ENCODE peak calls at places on chromosomes 11 and 22, in seven cellular contexts. Z is stomach, H is uterus, P is right lobe of liver, G is tibial artery, R is cardiac muscle cell, C is MM.1S. A is an unnamed sample. For H3K9me3, the result is how much of the 10 kb centered on the place peaks cover.

GRCh38 chr11:66228521-66228920 is 39.9 kb upstream of the RAB1B start:
- DNase-seq in R (no peak), P (no peak), G (no peak), H (no peak), C (no peak), Z (no peak), A (no peak)

GRCh38 chr22:43404673-43405385 is 7.0 kb upstream of the MPPED1 start:
- DNase-seq in C (no peak), G (no peak), P (peak), H (no peak), Z (peak), R (no peak), A (no peak)

GRCh38 chr11:114175706-114176105 is 116.2 kb downstream of the ZBTB16 start:
- DNase-seq in Z (no peak), P (no peak), G (peak), C (no peak), R (no peak), H (peak), A (no peak)

GRCh38 chr11:62614275-62614674 is 1.2 kb downstream of the ROM1 start:
- DNase-seq in P (no peak), H (no peak), C (no peak), G (no peak), R (no peak), Z (peak), A (no peak)

GRCh38 chr11:58573451-58574104 is 2.1 kb downstream of the LPXN start:
- DNase-seq in R (peak), C (peak), Z (no peak), H (peak), G (peak), P (no peak), A (peak)

GRCh38 chr11:64400667-64401066 is 41.7 kb downstream of the RPS6KA4 start:
- DNase-seq in C (no peak), Z (peak), H (no peak), P (no peak), R (no peak), G (no peak), A (no peak)

GRCh38 chr11:116786360-116786759 is 1.5 kb downstream of the ZPR1 start:
- DNase-seq in H (no peak), G (no peak), Z (no peak), P (no peak), R (no peak), C (no peak), A (no peak)

GRCh38 chr22:37358917-37359316 is 68.4 kb downstream of the ELFN2 start:
- DNase-seq in P (no peak), C (no peak), G (no peak), Z (no peak), R (no peak), H (no peak), A (no peak)

GRCh38 chr11:12118940-12119339 is 8.6 kb downstream of the MICAL2 start:
- DNase-seq in C (no peak), R (no peak), P (no peak), Z (no peak), G (no peak), H (no peak), A (no peak)

GRCh38 chr22:18088825-18089568 is 11.2 kb downstream of the PEX26 start:
- DNase-seq in G (no peak), H (no peak), P (no peak), R (no peak), Z (no peak), C (peak), A (peak)

GRCh38 chr22:37294747-37295146 is 12.4 kb downstream of the CYTH4 start:
- DNase-seq in G (no peak), H (no peak), Z (no peak), R (no peak), C (no peak), P (peak), A (no peak)

GRCh38 chr11:111528557-111528956 is 12.0 kb upstream of the LAYN start:
- DNase-seq in G (no peak), H (no peak), C (no peak), R (no peak), Z (no peak), P (no peak), A (no peak)

GRCh38 chr11:48150213-48150612 is 66.4 kb upstream of the OR4B1 start:
- DNase-seq in P (no peak), G (no peak), Z (no peak), C (no peak), R (peak), H (no peak), A (no peak)

GRCh38 chr11:16097543-16097942 is 258.8 kb downstream of the SOX6 start:
- DNase-seq in P (no peak), C (no peak), R (no peak), G (no peak), H (no peak), Z (no peak), A (no peak)

GRCh38 chr11:3838504-3838903 is 2.3 kb downstream of the RHOG start:
- DNase-seq in G (no peak), Z (no peak), P (no peak), R (no peak), C (no peak), H (no peak), A (no peak)

GRCh38 chr11:68891356-68891948 is 12.2 kb downstream of the MRPL21 start:
- DNase-seq in Z (no peak), H (no peak), G (no peak), P (no peak), C (no peak), R (no peak), A (no peak)

GRCh38 chr11:62370743-62371440 is 33.6 kb downstream of the ASRGL1 start:
- DNase-seq in C (no peak), P (no peak), G (no peak), R (peak), Z (peak), H (no peak), A (peak)

GRCh38 chr11:76803023-76803422 is 19.9 kb downstream of the TSKU start:
- DNase-seq in R (peak), Z (no peak), C (no peak), H (no peak), G (peak), P (no peak), A (no peak)

GRCh38 chr11:36253238-36253637 is 36.0 kb downstream of the COMMD9 start:
- DNase-seq in H (no peak), G (no peak), R (no peak), P (no peak), Z (no peak), C (no peak), A (no peak)

GRCh38 chr11:35145249-35145648 is 6.3 kb downstream of the CD44 start:
- DNase-seq in C (peak), G (no peak), R (no peak), H (no peak), Z (peak), P (peak), A (peak)

GRCh38 chr11:71120346-71120963 is 131.9 kb downstream of the SHANK2 start:
- DNase-seq in R (peak), G (no peak), H (no peak), C (no peak), P (no peak), Z (peak), A (peak)

GRCh38 chr11:6468712-6469495 is 4.8 kb downstream of the TRIM3 start:
- DNase-seq in C (no peak), H (peak), P (peak), R (peak), Z (peak), G (peak), A (peak)

GRCh38 chr11:72378704-72379383 is 55.5 kb downstream of the CLPB start:
- DNase-seq in H (no peak), Z (peak), R (peak), C (no peak), P (peak), G (peak), A (peak)

GRCh38 chr11:130817608-130817944 is 98.7 kb downstream of the SNX19 start:
- DNase-seq in H (no peak), G (no peak), C (peak), Z (no peak), P (no peak), R (peak), A (no peak)

GRCh38 chr22:19817561-19818263 is 37.0 kb downstream of the GNB1L start:
- DNase-seq in P (no peak), R (no peak), H (no peak), G (peak), Z (peak), C (no peak), A (peak)

GRCh38 chr11:96049426-96049825 is 125.5 kb upstream of the MTMR2 start:
- DNase-seq in H (no peak), Z (no peak), R (peak), C (no peak), G (no peak), P (no peak), A (no peak)

GRCh38 chr11:102272047-102272824 is 45.0 kb upstream of the BIRC3 start:
- DNase-seq in P (no peak), G (no peak), H (no peak), R (no peak), Z (no peak), C (no peak), A (no peak)

GRCh38 chr22:25212337-25212736 is 7.1 kb upstream of the CRYBB2 start:
- DNase-seq in Z (no peak), C (no peak), R (no peak), P (no peak), G (no peak), H (no peak), A (no peak)

DNA sequence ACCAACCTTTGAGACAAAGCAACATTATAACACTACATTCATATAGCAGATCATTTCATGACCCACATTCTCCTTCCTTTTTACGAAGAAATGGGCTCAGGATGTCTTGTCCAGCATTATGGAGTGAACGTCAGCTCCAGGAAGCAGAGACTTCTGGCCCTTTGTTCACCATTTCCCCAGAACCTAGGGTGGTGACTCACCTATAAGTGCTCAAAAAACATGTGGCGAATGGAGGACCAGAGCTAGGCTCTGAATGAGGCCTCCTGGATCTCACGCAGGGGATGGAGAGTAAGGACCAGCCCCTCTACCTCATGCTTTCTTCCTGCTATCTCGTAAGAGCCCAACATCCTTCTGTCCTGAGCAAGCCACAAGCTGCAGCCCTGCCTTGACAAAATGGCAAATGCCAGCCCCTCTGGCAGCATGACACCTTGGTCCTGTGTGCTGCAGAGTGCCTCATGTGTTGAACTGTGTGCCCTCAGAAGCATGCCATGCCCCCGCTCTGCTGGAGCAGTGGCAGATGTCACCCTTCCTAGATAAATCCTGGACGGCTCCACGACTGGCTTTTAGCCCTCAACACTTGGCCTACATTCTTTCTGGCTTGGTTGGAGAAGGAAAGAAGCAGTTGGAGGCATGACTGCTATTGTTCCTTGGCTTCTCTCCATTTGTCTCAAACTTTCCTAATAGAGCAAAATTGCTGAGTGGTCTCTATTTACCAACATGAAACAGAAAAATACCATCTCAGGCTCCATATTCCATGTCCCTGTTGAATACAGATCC is 6.5 kb upstream of the ST3GAL4 start:
- DNase-seq in G (no peak), C (no peak), Z (no peak), P (peak), H (no peak), R (peak), A (no peak)
- H3K27ac ChIP-seq in G (peak), C (no peak), Z (peak), P (peak), H (peak), R (peak), A (peak)

GRCh38 chr11:55342901-55343300 is at the start of gene OR4A16:
- DNase-seq in Z (no peak), R (no peak), C (no peak), G (no peak), P (no peak), H (no peak), A (no peak)
- H3K9me3 ChIP-seq in Z (under half), R (under half), C (under half), G (under half), P (under half), H (under half), A (under half)

DNA sequence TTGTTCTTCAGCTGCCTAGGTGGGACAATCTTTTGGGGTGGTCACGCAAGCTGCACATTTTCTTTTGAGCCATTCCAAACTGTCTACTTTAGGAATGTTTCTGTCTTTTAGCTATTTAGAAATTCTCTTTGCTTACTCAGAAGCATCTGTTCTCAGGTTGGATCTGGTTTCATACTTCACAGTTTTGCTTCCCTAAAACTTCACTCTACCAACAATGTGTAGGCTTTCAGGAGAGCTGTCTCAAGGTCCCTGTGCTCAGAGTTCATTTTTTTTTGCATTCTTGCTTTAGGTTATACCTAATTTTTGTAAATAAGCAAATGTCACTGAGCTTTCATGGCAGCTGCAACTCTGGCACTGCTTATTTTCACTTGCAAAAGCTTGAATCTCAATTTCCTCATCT is 36.7 kb downstream of the CCDC90B start:
- DNase-seq in R (no peak), P (no peak), C (no peak), H (no peak), G (no peak), Z (no peak), A (no peak)
- H3K27ac ChIP-seq in R (no peak), P (no peak), C (no peak), H (no peak), G (no peak), Z (no peak), A (no peak)

GRCh38 chr22:48719978-48720661 is 1107.6 kb downstream of the BRD1 start:
- DNase-seq in H (no peak), P (peak), C (no peak), Z (no peak), R (no peak), G (peak), A (no peak)

GRCh38 chr22:48721394-48721666 is 1106.3 kb downstream of the BRD1 start:
- DNase-seq in C (no peak), P (no peak), R (no peak), Z (no peak), G (no peak), H (no peak), A (no peak)

GRCh38 chr22:48718818-48719500 is 1108.7 kb downstream of the BRD1 start:
- DNase-seq in C (no peak), P (peak), H (no peak), Z (no peak), R (no peak), G (peak), A (no peak)

GRCh38 chr22:48722661-48723060 is 1105.0 kb downstream of the BRD1 start:
- DNase-seq in H (no peak), P (peak), R (no peak), G (peak), C (no peak), Z (no peak), A (no peak)

DNA sequence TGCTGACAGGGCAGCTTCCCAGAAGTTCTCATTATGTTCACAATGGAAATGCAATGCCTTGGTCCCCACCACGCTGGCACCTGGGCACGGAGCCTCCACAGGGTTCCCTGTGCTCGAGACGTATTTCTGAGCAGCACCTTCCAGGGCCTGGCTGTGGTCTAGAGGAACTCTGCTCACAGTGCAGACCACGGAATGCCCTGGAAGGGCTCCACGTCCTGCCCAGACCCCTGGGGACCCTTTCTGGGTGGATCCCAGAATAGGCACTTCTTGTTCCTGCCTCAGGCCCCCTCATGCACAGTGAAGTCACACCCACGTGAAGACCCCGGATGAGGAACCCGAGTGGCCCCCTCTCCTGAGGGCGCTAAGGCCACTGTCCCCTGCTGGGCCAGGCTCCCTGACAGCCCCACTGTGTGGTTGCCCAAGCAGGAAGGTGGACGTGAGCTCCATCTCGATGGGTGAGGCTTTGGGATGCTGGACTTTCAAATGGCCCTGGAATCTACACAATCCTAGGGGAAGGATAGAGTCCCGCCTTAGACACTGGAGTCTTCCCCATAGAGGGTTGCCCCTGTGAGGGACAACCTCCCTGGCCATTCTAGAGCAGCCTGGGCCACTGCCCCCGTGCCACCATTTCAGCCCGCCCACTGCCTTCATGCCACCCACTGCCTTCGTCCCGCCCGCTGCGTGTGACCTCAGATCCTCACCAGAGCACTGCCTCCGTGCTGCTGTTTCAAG is 1106.8 kb downstream of the BRD1 start:
- DNase-seq in G (peak), Z (no peak), C (no peak), P (peak), R (no peak), H (no peak), A (no peak)
- H3K9me3 ChIP-seq in G (under half), Z (under half), C (under half), P (under half), R (under half), H (under half), A (under half)

DNA sequence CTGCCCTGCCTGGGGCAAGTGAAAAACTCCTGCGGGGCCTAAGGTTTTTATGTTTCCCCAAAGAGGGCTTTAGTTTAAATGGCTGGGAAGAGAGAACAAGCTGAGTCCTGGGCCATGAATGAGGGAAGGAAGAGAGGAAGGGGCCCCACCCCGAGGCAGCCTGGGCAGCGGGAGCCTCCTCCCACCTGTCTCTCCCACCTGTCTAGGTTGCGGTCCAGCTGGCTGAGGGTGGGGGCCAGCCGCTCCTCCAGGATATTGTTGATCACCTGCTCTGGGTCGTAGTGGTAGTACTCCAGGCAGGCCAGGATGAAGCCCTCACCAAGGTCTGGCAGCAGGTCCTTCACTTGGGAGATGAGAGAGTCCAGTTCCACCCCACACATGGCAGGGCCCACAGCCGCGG is 34.6 kb downstream of the UQCR10 start:
- DNase-seq in P (no peak), G (no peak), R (no peak), H (no peak), Z (no peak), C (no peak), A (no peak)
- H3K27ac ChIP-seq in P (no peak), G (no peak), R (peak), H (no peak), Z (peak), C (no peak), A (no peak)